ENCODE peak calls at places on chromosomes 2 and 18, in ten cellular contexts. H is mesendoderm, I is aorta, Z is fibroblast of lung, J is uterus, S is MM.1S, V is astrocyte, W is endodermal cell, X is PC-9, Q is cardiac muscle cell. F is an unnamed sample. For H3K4me1 and H3K36me3, the result is how much of the 10 kb centered on the place peaks cover.

GRCh38 chr2:102229141-102229764 is 42.4 kb downstream of the IL1RL2 start:
- DNase-seq in I (no peak), V (no peak), H (no peak), Q (no peak), W (no peak), J (no peak), X (no peak), Z (no peak), S (no peak), F (no peak)

GRCh38 chr2:238947920-238948710 is 100.2 kb downstream of the TWIST2 start:
- DNase-seq in I (peak), Z (peak), V (peak), J (peak), Q (peak), W (peak), S (peak), H (peak), X (peak), F (peak)

GRCh38 chr2:120951701-120952100 is 216.0 kb downstream of the GLI2 start:
- DNase-seq in Q (no peak), Z (no peak), H (no peak), I (no peak), X (no peak), V (no peak), S (no peak), W (no peak), J (no peak), F (no peak)

GRCh38 chr18:74596959-74597661 is 560 bp upstream of the ZNF407 start:
- DNase-seq in S (peak), X (peak), H (peak), Q (peak), J (peak), W (peak), V (peak), Z (peak), I (peak), F (peak)

GRCh38 chr2:221025397-221025796 is 546.7 kb downstream of the EPHA4 start:
- DNase-seq in Z (no peak), I (no peak), W (no peak), V (no peak), H (no peak), Q (no peak), X (no peak), S (no peak), J (no peak), F (no peak)

GRCh38 chr2:138512672-138513071 is 11.1 kb downstream of the SPOPL start:
- DNase-seq in W (no peak), Z (peak), S (no peak), I (no peak), Q (no peak), J (no peak), X (peak), V (no peak), H (no peak), F (no peak)

GRCh38 chr2:147327636-147328035 is 517.2 kb upstream of the ACVR2A start:
- DNase-seq in J (no peak), V (no peak), W (no peak), Q (peak), Z (no peak), H (no peak), X (no peak), S (peak), I (no peak), F (no peak)

GRCh38 chr18:50853863-50854271 is 25.1 kb upstream of the ME2 start:
- DNase-seq in X (peak), V (peak), W (no peak), I (peak), J (no peak), S (no peak), H (peak), Z (peak), Q (peak), F (no peak)

GRCh38 chr18:48804856-48805610 is 145.7 kb downstream of the SMAD7 start:
- DNase-seq in Q (no peak), W (peak), I (peak), V (no peak), S (no peak), H (no peak), Z (no peak), J (peak), X (no peak), F (peak)

GRCh38 chr2:12613137-12613912 is 103.4 kb upstream of the TRIB2 start:
- DNase-seq in Z (no peak), I (no peak), Q (no peak), W (no peak), H (no peak), S (no peak), X (no peak), V (no peak), J (no peak), F (no peak)

GRCh38 chr2:126543081-126543480 is 112.9 kb upstream of the GYPC start:
- DNase-seq in J (no peak), Q (no peak), S (no peak), H (peak), X (peak), V (no peak), I (no peak), Z (peak), W (no peak), F (no peak)

GRCh38 chr2:201950606-201951005 is 83.0 kb upstream of the FZD7 start:
- DNase-seq in Z (no peak), S (no peak), X (peak), J (no peak), Q (peak), W (peak), I (no peak), H (peak), V (no peak), F (no peak)

GRCh38 chr2:127631184-127631996 is 14.6 kb upstream of the GPR17 start:
- DNase-seq in X (no peak), V (no peak), W (no peak), I (no peak), Q (no peak), Z (no peak), S (no peak), H (no peak), J (peak), F (no peak)

GRCh38 chr2:11658623-11659475 is 11.1 kb downstream of the NTSR2 start:
- DNase-seq in J (no peak), W (no peak), H (no peak), V (no peak), Q (no peak), S (no peak), X (peak), Z (no peak), I (no peak), F (no peak)

GRCh38 chr18:73244411-73244810 is 376.6 kb upstream of the NETO1 start:
- DNase-seq in V (peak), Z (peak), S (no peak), X (no peak), Q (no peak), H (no peak), W (no peak), I (no peak), J (no peak), F (no peak)

GRCh38 chr2:20214566-20215182 is 10.3 kb downstream of the SDC1 start:
- DNase-seq in H (no peak), Z (no peak), I (no peak), Q (no peak), X (no peak), S (no peak), J (no peak), W (peak), V (no peak), F (no peak)

DNA sequence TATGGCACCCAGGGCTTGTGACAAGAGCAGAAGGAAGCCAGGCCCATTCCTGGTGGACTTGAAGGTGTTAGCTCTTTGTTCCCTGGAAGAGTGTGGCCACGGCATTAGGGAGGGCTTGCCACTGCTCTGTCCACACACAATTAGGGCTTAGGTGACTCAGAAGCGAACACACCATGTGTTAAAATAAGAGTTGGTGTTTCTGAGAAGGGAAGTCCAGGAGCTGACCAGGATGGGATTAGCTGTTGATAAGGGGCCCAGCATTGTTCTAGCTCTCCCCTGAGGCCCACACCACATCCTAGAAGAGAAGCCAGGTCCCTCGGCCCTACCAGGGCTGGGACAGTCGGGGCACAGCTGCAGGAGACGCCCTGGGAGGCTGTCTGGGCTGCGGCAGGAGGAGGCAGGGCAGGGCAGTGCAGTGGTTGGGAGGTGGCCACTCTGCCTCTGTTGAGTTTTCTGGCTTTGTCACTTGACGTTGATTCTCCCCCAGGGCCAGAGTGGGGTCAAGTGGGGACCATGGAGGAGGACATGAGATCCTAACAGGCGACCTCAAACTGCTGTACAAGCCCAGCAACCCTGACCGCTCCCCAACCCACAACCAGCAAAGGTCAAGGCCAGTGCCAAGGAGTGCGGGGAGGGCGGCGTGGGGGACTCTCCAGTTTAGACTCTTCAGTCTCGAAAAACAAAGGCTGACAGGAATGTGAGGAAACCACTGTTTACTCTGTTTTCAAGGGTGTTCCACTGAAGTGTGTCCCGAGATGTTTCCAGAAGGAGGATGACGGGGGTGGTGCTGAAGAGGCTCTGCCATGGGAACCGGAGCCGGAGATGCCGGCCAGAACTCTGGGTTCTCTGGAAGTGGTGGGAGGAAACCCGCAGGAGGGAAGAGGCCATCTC is 16.8 kb downstream of the GNLY start:
- DNase-seq in V (peak), S (no peak), I (no peak), W (no peak), J (peak), Q (peak), H (no peak), Z (peak), X (no peak), F (peak)
- H3K4me1 ChIP-seq in V (under half), S (under half), I (under half), W (under half), J (under half), Q (under half), H (under half), Z (under half), X (under half), F (half or more)

GRCh38 chr2:155810411-155810810 is 522.1 kb downstream of the NR4A2 start:
- DNase-seq in Q (no peak), J (no peak), I (no peak), S (no peak), W (no peak), V (no peak), H (no peak), X (no peak), Z (no peak), F (no peak)
- H3K36me3 ChIP-seq in Q (under half), J (under half), I (under half), S (under half), W (under half), V (under half), H (under half), X (under half), Z (under half), F (under half)

GRCh38 chr2:174629514-174629913 is 31.9 kb upstream of the WIPF1 start:
- DNase-seq in Q (no peak), J (no peak), H (no peak), Z (no peak), S (no peak), X (no peak), I (no peak), V (no peak), W (no peak), F (no peak)

GRCh38 chr2:174630097-174630496 is 32.5 kb upstream of the WIPF1 start:
- DNase-seq in I (no peak), X (no peak), H (no peak), J (no peak), Z (no peak), Q (no peak), S (no peak), V (no peak), W (no peak), F (no peak)

GRCh38 chr2:174625031-174625430 is 27.4 kb upstream of the WIPF1 start:
- DNase-seq in W (no peak), I (no peak), H (no peak), J (no peak), X (no peak), V (no peak), S (no peak), Q (no peak), Z (no peak), F (no peak)

GRCh38 chr2:174623690-174624089 is 26.1 kb upstream of the WIPF1 start:
- DNase-seq in H (no peak), V (no peak), Q (no peak), X (no peak), J (no peak), I (no peak), Z (no peak), S (no peak), W (no peak), F (no peak)

DNA sequence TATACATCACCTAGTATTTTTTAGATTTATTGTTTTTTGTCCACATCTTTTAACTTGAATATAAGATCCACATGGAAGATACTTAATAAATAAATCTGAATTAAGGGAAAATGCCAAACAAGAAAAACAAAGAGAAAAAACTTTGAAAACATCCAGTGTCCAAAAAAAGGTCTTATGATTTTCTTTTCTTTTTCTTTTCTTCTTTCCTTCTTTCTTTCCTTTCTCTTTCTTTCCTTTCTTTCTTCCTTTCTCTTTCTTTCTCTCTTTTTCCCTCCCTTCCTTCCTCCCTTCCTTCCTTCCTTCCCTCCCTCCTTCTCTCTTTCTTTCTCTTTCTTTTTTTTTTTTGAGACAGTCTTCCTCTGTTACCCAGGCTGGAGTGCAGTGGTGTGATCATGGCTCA is 29.6 kb upstream of the WIPF1 start:
- DNase-seq in W (no peak), J (no peak), X (no peak), V (no peak), Z (no peak), H (no peak), I (no peak), Q (no peak), S (no peak), F (no peak)
- H3K27ac ChIP-seq in W (no peak), J (no peak), X (no peak), V (no peak), Z (no peak), H (no peak), I (no peak), Q (no peak), S (no peak), F (no peak)

DNA sequence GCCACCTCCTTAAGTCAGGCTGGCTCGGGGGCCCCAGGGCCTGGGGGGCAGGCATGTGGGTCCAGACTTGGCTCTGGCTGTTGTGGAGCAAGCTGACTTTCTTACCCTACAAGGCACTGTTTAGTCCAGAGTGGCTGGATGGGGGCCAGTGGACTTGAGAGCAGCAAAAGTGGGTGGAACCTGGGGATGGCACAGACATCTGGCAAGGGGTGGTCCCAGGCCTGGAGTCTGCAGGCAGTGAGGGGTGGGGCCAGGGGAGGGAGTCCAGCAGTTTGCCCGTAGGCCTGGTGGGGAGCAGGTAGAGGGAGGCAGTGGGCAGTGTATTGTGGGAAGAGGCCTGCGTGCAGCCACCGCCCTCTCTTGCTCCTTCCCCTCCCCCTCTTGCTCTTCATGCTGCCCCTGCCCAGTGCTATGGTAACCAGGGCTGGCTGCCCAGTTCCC is 19.1 kb downstream of the SPEG start:
- DNase-seq in S (no peak), J (peak), X (no peak), Q (peak), W (peak), H (peak), I (peak), Z (peak), V (peak), F (peak)
- H3K4me1 ChIP-seq in S (under half), J (under half), X (half or more), Q (under half), W (under half), H (under half), I (under half), Z (under half), V (under half), F (half or more)

GRCh38 chr2:105384861-105385260 is 14.0 kb downstream of the FHL2 start:
- DNase-seq in Z (no peak), V (no peak), I (no peak), J (no peak), Q (no peak), S (peak), H (no peak), W (no peak), X (no peak), F (no peak)
- H3K36me3 ChIP-seq in Z (under half), V (half or more), I (under half), J (under half), Q (half or more), S (under half), H (under half), W (half or more), X (half or more), F (under half)

DNA sequence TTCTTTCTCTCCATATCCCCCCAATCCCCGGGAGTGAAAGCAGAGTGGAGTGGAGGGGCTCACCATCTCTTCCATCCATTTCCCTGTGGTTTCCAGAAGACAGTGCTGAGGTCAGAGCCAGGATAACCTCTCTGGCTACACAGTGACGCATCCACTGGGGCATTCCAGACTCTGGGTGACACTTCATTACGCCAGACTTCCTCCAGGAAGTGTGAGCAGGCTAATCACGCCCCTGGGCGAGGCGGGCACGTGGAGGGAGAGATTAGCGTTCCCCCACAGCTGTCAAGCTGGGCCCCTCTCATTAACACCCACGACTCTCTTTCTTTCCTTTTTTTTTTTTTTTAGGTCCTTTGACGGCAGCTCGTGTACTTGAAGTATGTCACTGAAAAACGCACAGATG is 274.7 kb downstream of the AFF3 start:
- DNase-seq in I (no peak), W (no peak), Q (peak), X (no peak), Z (peak), J (no peak), S (no peak), H (peak), V (peak), F (no peak)
- H3K27ac ChIP-seq in I (no peak), W (no peak), Q (no peak), X (no peak), Z (no peak), J (no peak), S (no peak), H (no peak), V (peak), F (no peak)

DNA sequence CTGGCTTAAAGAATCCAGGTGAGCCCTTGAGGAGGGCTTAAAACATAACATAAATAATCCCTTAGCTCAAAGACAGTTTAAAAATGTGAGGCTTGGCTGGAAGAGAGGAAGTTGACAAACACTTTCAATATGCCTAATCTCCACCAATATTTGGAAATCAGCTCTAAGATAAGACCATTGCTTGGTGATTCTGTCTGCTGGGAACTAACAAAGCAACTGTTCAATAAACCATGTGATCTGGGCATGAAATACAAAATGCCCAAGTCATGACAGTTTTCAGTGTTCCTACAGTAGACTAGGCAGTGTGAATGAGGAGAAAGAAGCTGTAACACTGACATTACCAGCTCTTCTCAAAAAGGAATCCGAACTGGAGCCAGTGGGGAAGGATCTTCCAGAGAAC is 10.7 kb downstream of the MFF start:
- DNase-seq in I (no peak), H (no peak), W (no peak), V (no peak), S (no peak), J (no peak), Z (no peak), X (no peak), Q (peak), F (no peak)
- H3K4me1 ChIP-seq in I (under half), H (under half), W (under half), V (under half), S (under half), J (under half), Z (under half), X (under half), Q (under half), F (under half)

F was measured in left ventricle myocardium inferior.